ENCODE peak calls at places on chromosomes 6 and 20, in six cellular contexts. P, A, D, G, S and V are unnamed samples.

GRCh38 chr20:37218431-37218830 is 39.1 kb upstream of the MROH8 start:
- DNase-seq in D (no peak), P (no peak), A (no peak), G (no peak), S (no peak), V (no peak)

GRCh38 chr6:80287112-80287511 is 180.6 kb downstream of the BCKDHB start:
- DNase-seq in A (no peak), G (no peak), D (no peak), P (no peak), S (no peak), V (no peak)

GRCh38 chr6:21828689-21829088 is 235.1 kb downstream of the SOX4 start:
- DNase-seq in S (no peak), G (no peak), P (no peak), D (no peak), A (no peak), V (no peak)

GRCh38 chr6:81900616-81901015 is 148.1 kb upstream of the TENT5A start:
- DNase-seq in A (no peak), P (no peak), G (no peak), D (no peak), S (no peak), V (no peak)

GRCh38 chr6:44043036-44043478 is 84.2 kb downstream of the MRPL14 start:
- DNase-seq in G (no peak), A (no peak), P (no peak), S (no peak), D (no peak), V (no peak)

GRCh38 chr20:24994470-24995368 is 2.2 kb upstream of the APMAP start:
- DNase-seq in G (peak), S (peak), D (peak), P (peak), A (peak), V (peak)

GRCh38 chr20:37350655-37351574 is 5.0 kb downstream of the SRC start:
- DNase-seq in A (no peak), P (no peak), D (no peak), G (no peak), S (no peak), V (no peak)

GRCh38 chr20:52201395-52201794 is 9.8 kb upstream of the ZFP64 start:
- DNase-seq in G (no peak), P (no peak), A (no peak), S (no peak), D (no peak), V (no peak)

GRCh38 chr20:31829731-31830130 is 10.6 kb downstream of the MYLK2 start:
- DNase-seq in S (no peak), D (no peak), A (no peak), G (no peak), P (no peak), V (no peak)

GRCh38 chr6:75334266-75335040 is 49.9 kb upstream of the TMEM30A start:
- DNase-seq in S (peak), G (no peak), P (no peak), D (no peak), A (peak), V (no peak)

GRCh38 chr6:137769797-137770362 is 97.2 kb upstream of the TNFAIP3 start:
- DNase-seq in A (no peak), D (no peak), G (no peak), P (no peak), S (no peak), V (no peak)

GRCh38 chr20:31816221-31816620 is 2.9 kb upstream of the MYLK2 start:
- DNase-seq in P (no peak), D (peak), G (no peak), S (no peak), A (no peak), V (no peak)

GRCh38 chr20:50520222-50520877 is 10.2 kb downstream of the PTPN1 start:
- DNase-seq in G (no peak), D (no peak), S (no peak), A (no peak), P (no peak), V (no peak)

GRCh38 chr6:1686117-1687098 is 76.7 kb downstream of the FOXC1 start:
- DNase-seq in P (no peak), G (peak), D (no peak), S (peak), A (peak), V (no peak)